ENCODE peak calls at places on chromosome 10, in five cellular contexts. F is activated B cell treated with CpG ODN at 0.5 μM for 24 hours; M is stimulated activated CD4-positive, alpha-beta T cell treated with anti-CD3 and anti-CD28 coated beads, Interleukin-2, amount 100 ng/mL, for 48 hours; T is central memory CD4-positive, alpha-beta T cell; J is GM12865. C is an unnamed sample.

GRCh38 chr10:110144526-110144925 is 62.9 kb upstream of the MXI1 start:
- DNase-seq in F (no peak), M (no peak), T (no peak), J (no peak), C (no peak)

GRCh38 chr10:103986360-103986759 is 19.4 kb downstream of the SLK start:
- DNase-seq in F (no peak), M (no peak), T (peak), J (peak), C (no peak)

GRCh38 chr10:119654540-119654939 is 3.4 kb downstream of the BAG3 start:
- DNase-seq in F (no peak), M (no peak), T (no peak), J (no peak), C (no peak)

GRCh38 chr10:77925410-77925794 is 1.2 kb downstream of the DLG5 start:
- DNase-seq in F (no peak), M (no peak), T (no peak), J (no peak), C (no peak)

GRCh38 chr10:98371421-98371820 is 43.6 kb downstream of the PYROXD2 start:
- DNase-seq in F (no peak), M (no peak), T (no peak), J (no peak), C (no peak)

GRCh38 chr10:61994404-61995031 is 93.0 kb downstream of the ARID5B start:
- DNase-seq in F (no peak), M (no peak), T (no peak), J (no peak), C (no peak)

GRCh38 chr10:114540191-114540590 is 117.9 kb downstream of the ABLIM1 start:
- DNase-seq in F (no peak), M (no peak), T (no peak), J (no peak), C (no peak)

GRCh38 chr10:129955591-129956284 is 8.3 kb downstream of the EBF3 start:
- DNase-seq in F (no peak), M (no peak), T (no peak), J (no peak), C (no peak)

GRCh38 chr10:86306628-86307278 is 59.8 kb downstream of the GRID1 start:
- DNase-seq in F (no peak), M (no peak), T (no peak), J (peak), C (no peak)

GRCh38 chr10:61629594-61629993 is 33.1 kb upstream of the CABCOCO1 start:
- DNase-seq in F (no peak), M (no peak), T (no peak), J (no peak), C (no peak)

GRCh38 chr10:122021828-122022227 is 32.9 kb downstream of the TACC2 start:
- DNase-seq in F (no peak), M (no peak), T (no peak), J (no peak), C (no peak)

GRCh38 chr10:13238271-13239077 is 4.3 kb upstream of the UCMA start:
- DNase-seq in F (no peak), M (no peak), T (no peak), J (no peak), C (no peak)

GRCh38 chr10:10977978-10978377 is 39.7 kb upstream of the CELF2 start:
- DNase-seq in F (no peak), M (no peak), T (no peak), J (no peak), C (no peak)

GRCh38 chr10:7610651-7611389 is 55.9 kb downstream of the ITIH5 start:
- DNase-seq in F (no peak), M (no peak), T (no peak), J (no peak), C (no peak)

GRCh38 chr10:70594161-70594560 is 8.4 kb downstream of the PRF1 start:
- DNase-seq in F (no peak), M (no peak), T (no peak), J (no peak), C (no peak)

GRCh38 chr10:31320598-31321211 is 1.7 kb downstream of the ZEB1 start:
- DNase-seq in F (peak), M (no peak), T (peak), J (peak), C (no peak)

GRCh38 chr10:71770255-71770654 is 3.1 kb downstream of the VSIR start:
- DNase-seq in F (no peak), M (no peak), T (no peak), J (no peak), C (no peak)

GRCh38 chr10:79293841-79294705 is 53.2 kb upstream of the PPIF start:
- DNase-seq in F (no peak), M (no peak), T (no peak), J (no peak), C (peak)

GRCh38 chr10:84314269-84314668 is 14.1 kb upstream of the CCSER2 start:
- DNase-seq in F (no peak), M (no peak), T (no peak), J (no peak), C (no peak)

GRCh38 chr10:101565936-101566332 is 22.1 kb downstream of the POLL start:
- DNase-seq in F (no peak), M (no peak), T (no peak), J (no peak), C (no peak)

GRCh38 chr10:13922591-13922990 is 335.8 kb downstream of the PRPF18 start:
- DNase-seq in F (no peak), M (no peak), T (no peak), J (no peak), C (no peak)

GRCh38 chr10:99172130-99172738 is 63.4 kb downstream of the HPSE2 start:
- DNase-seq in F (no peak), M (no peak), T (no peak), J (peak), C (no peak)

GRCh38 chr10:26855186-26855585 is 5.6 kb downstream of the ABI1 start:
- DNase-seq in F (no peak), M (no peak), T (no peak), J (no peak), C (peak)

GRCh38 chr10:123607386-123607785 is 58.8 kb upstream of the GPR26 start:
- DNase-seq in F (no peak), M (no peak), T (no peak), J (no peak), C (no peak)

GRCh38 chr10:14782691-14783363 is 8.1 kb upstream of the FAM107B start:
- DNase-seq in F (no peak), M (no peak), T (no peak), J (no peak), C (peak)

GRCh38 chr10:130761032-130761575 is 550.4 kb downstream of the TCERG1L start:
- DNase-seq in F (no peak), M (no peak), T (no peak), J (no peak), C (no peak)

GRCh38 chr10:63431962-63432797 is 33.6 kb downstream of the JMJD1C start:
- DNase-seq in F (no peak), M (no peak), T (no peak), J (peak), C (no peak)

GRCh38 chr10:3468919-3469638 is 296.5 kb upstream of the PITRM1 start:
- DNase-seq in F (no peak), M (no peak), T (no peak), J (peak), C (no peak)

GRCh38 chr10:32132357-32132756 is 76.1 kb upstream of the KIF5B start:
- DNase-seq in F (no peak), M (no peak), T (no peak), J (no peak), C (no peak)

GRCh38 chr10:122154034-122154732 is 116.9 kb upstream of the BTBD16 start:
- DNase-seq in F (no peak), M (no peak), T (no peak), J (no peak), C (no peak)

GRCh38 chr10:96275685-96276418 is 4.5 kb upstream of the BLNK start:
- DNase-seq in F (no peak), M (no peak), T (no peak), J (no peak), C (no peak)

GRCh38 chr10:67793313-67793712 is 44.7 kb downstream of the DNAJC12 start:
- DNase-seq in F (no peak), M (no peak), T (no peak), J (no peak), C (no peak)